ENCODE peak calls at places on chromosomes 4 and X, in ten cellular contexts. B, I, N, D, X, E, A, K, J and V are unnamed samples.

GRCh38 chr4:78437608-78438088 is 113.9 kb upstream of the ANXA3 start:
- DNase-seq in B (no peak), I (no peak), N (no peak), D (peak), X (no peak), E (no peak), A (peak), K (no peak), J (no peak), V (no peak)

GRCh38 chr4:86451560-86452322 is 91.9 kb upstream of the MAPK10 start:
- DNase-seq in B (peak), I (no peak), N (peak), D (peak), X (no peak), E (no peak), A (peak), K (no peak), J (no peak), V (peak)

GRCh38 chr4:186765673-186766546 is 42.3 kb upstream of the FAT1 start:
- DNase-seq in B (peak), I (no peak), N (peak), D (no peak), X (no peak), E (no peak), A (no peak), K (no peak), J (peak), V (no peak)

GRCh38 chrX:36534900-36535299 is 473.3 kb upstream of the FAM47C start:
- DNase-seq in B (peak), I (no peak), N (no peak), D (no peak), X (no peak), E (no peak), A (no peak), K (peak), J (no peak), V (no peak)

GRCh38 chrX:67563469-67564448 is 19.9 kb downstream of the AR start:
- DNase-seq in B (no peak), I (no peak), N (peak), D (no peak), X (no peak), E (no peak), A (no peak), K (no peak), J (no peak), V (no peak)

GRCh38 chr4:48046059-48046458 is 29.5 kb downstream of the NIPAL1 start:
- DNase-seq in B (no peak), I (no peak), N (no peak), D (no peak), X (no peak), E (no peak), A (no peak), K (no peak), J (no peak), V (no peak)

GRCh38 chrX:1481636-1482529 is 29.2 kb upstream of the ASMTL start:
- DNase-seq in B (no peak), I (peak), N (peak), D (peak), X (peak), E (peak), A (peak), K (peak), J (no peak), V (no peak)

GRCh38 chrX:1483843-1484637 is 31.3 kb upstream of the ASMTL start:
- DNase-seq in B (no peak), I (peak), N (no peak), D (no peak), X (no peak), E (no peak), A (no peak), K (no peak), J (no peak), V (no peak)

GRCh38 chrX:136899206-136899605 is 18.7 kb upstream of the RBMX start:
- DNase-seq in B (no peak), I (no peak), N (no peak), D (peak), X (no peak), E (no peak), A (no peak), K (no peak), J (no peak), V (no peak)

GRCh38 chr4:64551125-64551524 is 141.9 kb upstream of the TECRL start:
- DNase-seq in B (no peak), I (no peak), N (no peak), D (no peak), X (no peak), E (no peak), A (no peak), K (no peak), J (no peak), V (no peak)

GRCh38 chrX:136658151-136658550 is 10.2 kb downstream of the CD40LG start:
- DNase-seq in B (no peak), I (peak), N (no peak), D (no peak), X (no peak), E (no peak), A (no peak), K (no peak), J (no peak), V (no peak)

GRCh38 chrX:109218761-109219160 is 263.1 kb downstream of the GUCY2F start:
- DNase-seq in B (no peak), I (no peak), N (no peak), D (no peak), X (no peak), E (no peak), A (no peak), K (no peak), J (no peak), V (no peak)

GRCh38 chr4:144594471-144594986 is 51.4 kb upstream of the HHIP start:
- DNase-seq in B (no peak), I (no peak), N (no peak), D (no peak), X (no peak), E (no peak), A (no peak), K (no peak), J (no peak), V (no peak)

GRCh38 chrX:100928660-100929613 is at the start of gene XKRX:
- DNase-seq in B (peak), I (peak), N (peak), D (peak), X (peak), E (peak), A (no peak), K (peak), J (peak), V (peak)

GRCh38 chr4:188439641-188440311 is 300.5 kb downstream of the TRIML1 start:
- DNase-seq in B (peak), I (no peak), N (peak), D (peak), X (no peak), E (no peak), A (peak), K (no peak), J (peak), V (no peak)

GRCh38 chr4:168408620-168409019 is 71.7 kb downstream of the DDX60L start:
- DNase-seq in B (peak), I (no peak), N (peak), D (peak), X (no peak), E (no peak), A (peak), K (no peak), J (no peak), V (no peak)

GRCh38 chr4:15118281-15118680 is 116.0 kb downstream of the CPEB2 start:
- DNase-seq in B (no peak), I (no peak), N (peak), D (peak), X (no peak), E (no peak), A (no peak), K (no peak), J (no peak), V (no peak)

GRCh38 chrX:40098264-40099045 is 697 bp upstream of the BCOR start:
- DNase-seq in B (peak), I (peak), N (peak), D (peak), X (peak), E (no peak), A (no peak), K (peak), J (peak), V (no peak)

GRCh38 chrX:3815896-3816664 is 102.6 kb upstream of the PRKX start:
- DNase-seq in B (peak), I (peak), N (peak), D (peak), X (peak), E (peak), A (peak), K (peak), J (peak), V (no peak)

GRCh38 chr4:101279377-101279871 is 67.9 kb downstream of the PPP3CA start:
- DNase-seq in B (no peak), I (peak), N (peak), D (peak), X (no peak), E (no peak), A (peak), K (no peak), J (no peak), V (no peak)

GRCh38 chrX:129653985-129654651 is 638 bp downstream of the APLN start:
- DNase-seq in B (peak), I (no peak), N (peak), D (peak), X (no peak), E (no peak), A (no peak), K (peak), J (no peak), V (no peak)

GRCh38 chrX:44506688-44507087 is 36.0 kb downstream of the FUNDC1 start:
- DNase-seq in B (no peak), I (no peak), N (no peak), D (no peak), X (no peak), E (no peak), A (no peak), K (no peak), J (no peak), V (no peak)

GRCh38 chrX:91389026-91389425 is 45.6 kb upstream of the PABPC5 start:
- DNase-seq in B (no peak), I (no peak), N (no peak), D (no peak), X (no peak), E (no peak), A (no peak), K (no peak), J (no peak), V (no peak)

GRCh38 chr4:8737601-8738279 is 133.9 kb downstream of the HMX1 start:
- DNase-seq in B (no peak), I (no peak), N (no peak), D (no peak), X (no peak), E (no peak), A (no peak), K (no peak), J (no peak), V (no peak)

GRCh38 chr4:140947507-140947906 is 185.8 kb downstream of the RNF150 start:
- DNase-seq in B (no peak), I (no peak), N (no peak), D (peak), X (no peak), E (no peak), A (no peak), K (no peak), J (no peak), V (no peak)

GRCh38 chrX:17470136-17470535 is 95.1 kb downstream of the NHS start:
- DNase-seq in B (no peak), I (no peak), N (no peak), D (no peak), X (no peak), E (no peak), A (no peak), K (no peak), J (no peak), V (no peak)

GRCh38 chrX:155966876-155967275 is 30.6 kb upstream of the IL9R start:
- DNase-seq in B (peak), I (peak), N (peak), D (peak), X (no peak), E (no peak), A (no peak), K (peak), J (no peak), V (no peak)

GRCh38 chr4:89064848-89065247 is 7.9 kb upstream of the FAM13A start:
- DNase-seq in B (no peak), I (no peak), N (peak), D (peak), X (no peak), E (no peak), A (no peak), K (no peak), J (no peak), V (no peak)

GRCh38 chr4:168540086-168540864 is 43.4 kb downstream of the PALLD start:
- DNase-seq in B (peak), I (no peak), N (no peak), D (peak), X (no peak), E (no peak), A (peak), K (no peak), J (no peak), V (no peak)

GRCh38 chr4:87050596-87050995 is 115.8 kb downstream of the AFF1 start:
- DNase-seq in B (no peak), I (no peak), N (no peak), D (no peak), X (no peak), E (no peak), A (no peak), K (no peak), J (no peak), V (no peak)

GRCh38 chr4:121554377-121554776 is 142.4 kb downstream of the ANXA5 start:
- DNase-seq in B (no peak), I (no peak), N (no peak), D (peak), X (no peak), E (no peak), A (peak), K (no peak), J (no peak), V (no peak)

GRCh38 chr4:146245246-146245645 is 30.9 kb downstream of the REELD1 start:
- DNase-seq in B (no peak), I (no peak), N (peak), D (no peak), X (no peak), E (no peak), A (peak), K (no peak), J (no peak), V (no peak)

GRCh38 chr4:185134176-185134869 is 8.7 kb upstream of the SLC25A4 start:
- DNase-seq in B (peak), I (peak), N (peak), D (peak), X (no peak), E (no peak), A (peak), K (no peak), J (no peak), V (no peak)

GRCh38 chrX:152444338-152444737 is 6.8 kb downstream of the GABRA3 start:
- DNase-seq in B (no peak), I (no peak), N (no peak), D (no peak), X (no peak), E (no peak), A (no peak), K (no peak), J (no peak), V (no peak)

GRCh38 chrX:132480581-132481203 is 8.1 kb downstream of the MBNL3 start:
- DNase-seq in B (peak), I (peak), N (peak), D (peak), X (peak), E (peak), A (peak), K (no peak), J (peak), V (peak)

GRCh38 chr4:183180621-183181020 is 81.6 kb downstream of the WWC2 start:
- DNase-seq in B (no peak), I (no peak), N (no peak), D (no peak), X (no peak), E (no peak), A (no peak), K (no peak), J (no peak), V (no peak)

GRCh38 chrX:47217121-47217851 is 1.2 kb upstream of the CDK16 start:
- DNase-seq in B (no peak), I (no peak), N (peak), D (peak), X (no peak), E (no peak), A (peak), K (no peak), J (no peak), V (no peak)